ENCODE peak calls at places on chromosomes 13 and 19, in four cellular contexts. D is left lung, H is tibial nerve, N is uterus. T is an unnamed sample.

GRCh38 chr19:8204961-8205360 is 4.2 kb upstream of the CERS4 start:
- DNase-seq in D (peak; percentile 42), H (no peak), N (no peak), T (no peak)

GRCh38 chr19:54341295-54341694 is 2.3 kb upstream of the LILRA4 start:
- DNase-seq in D (no peak), H (no peak), N (no peak), T (no peak)

GRCh38 chr13:62781866-62782265 is 1366.2 kb upstream of the PCDH20 start:
- DNase-seq in D (no peak), H (no peak), N (no peak), T (no peak)

GRCh38 chr19:33290956-33291622 is 11.2 kb downstream of the CEBPA start:
- DNase-seq in D (peak; percentile 83), H (no peak), N (no peak), T (no peak)

GRCh38 chr13:42333613-42334328 is 61.8 kb downstream of the AKAP11 start:
- DNase-seq in D (no peak), H (no peak), N (no peak), T (peak; percentile 55)

GRCh38 chr13:52600666-52601065 is 41.6 kb upstream of the HNRNPA1L2 start:
- DNase-seq in D (no peak), H (no peak), N (no peak), T (no peak)

GRCh38 chr19:12230751-12231733 is 63.6 kb downstream of the ZNF44 start:
- DNase-seq in D (no peak), H (no peak), N (no peak), T (no peak)

GRCh38 chr13:49371943-49372636 is 71.8 kb downstream of the CAB39L start:
- DNase-seq in D (no peak), H (no peak), N (no peak), T (no peak)

GRCh38 chr13:46348976-46349375 is 38.1 kb downstream of the RUBCNL start:
- DNase-seq in D (no peak), H (no peak), N (no peak), T (no peak)

DNA sequence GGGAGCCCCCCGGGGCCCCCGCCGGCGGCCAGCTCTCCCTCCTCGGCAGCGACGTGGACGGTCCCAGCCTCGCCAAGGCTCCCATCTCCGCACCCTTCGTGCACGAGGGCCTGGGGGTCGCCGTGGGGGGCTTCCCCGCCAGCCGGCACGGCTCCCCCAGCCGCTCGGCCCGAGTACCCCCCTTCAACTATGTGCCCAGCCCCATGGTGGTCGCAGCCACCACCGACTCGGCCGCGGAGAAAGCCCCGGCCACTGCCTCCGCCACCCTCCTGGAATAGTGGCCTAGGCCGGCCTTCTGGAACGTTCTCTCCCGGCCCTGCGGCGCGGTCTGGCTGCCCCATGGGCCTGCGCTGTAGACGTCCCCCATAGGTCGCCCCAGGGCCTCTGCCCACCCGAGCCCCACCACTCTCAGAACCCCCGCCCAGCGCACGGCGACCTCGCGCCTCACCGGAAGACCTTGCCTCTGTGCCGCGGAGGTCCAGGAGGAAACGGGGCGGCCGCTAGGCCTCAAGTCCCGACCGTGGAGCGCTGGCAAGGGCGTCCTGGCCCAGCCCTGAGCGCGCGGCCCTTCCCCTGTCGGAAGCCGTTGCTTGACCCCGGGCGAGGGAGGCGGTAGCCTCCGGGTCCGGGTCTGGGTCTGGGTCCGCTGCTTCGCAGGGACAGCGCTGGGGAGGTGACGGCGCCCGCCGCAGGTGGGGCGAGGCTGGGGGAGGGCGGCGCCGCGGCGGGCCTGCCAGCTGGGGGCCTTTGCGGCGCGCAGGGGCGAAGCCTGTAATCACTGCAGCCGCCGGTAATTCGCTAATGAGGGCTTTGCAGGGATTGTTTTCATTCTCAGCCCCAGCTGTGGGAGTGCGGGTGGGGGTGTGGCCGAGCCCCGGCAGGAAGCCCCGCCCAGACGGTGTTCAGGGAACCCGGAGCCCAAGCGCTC is 8.8 kb downstream of the C19orf25 start:
- DNase-seq in D (no peak), H (no peak), N (no peak), T (no peak)
- H3K4me3 ChIP-seq in D (peak overlapping the region; percentile 8), H (peak overlapping the region; percentile 10), N (peak overlapping the region; percentile 35), T (no peak overlapping the region)

DNA sequence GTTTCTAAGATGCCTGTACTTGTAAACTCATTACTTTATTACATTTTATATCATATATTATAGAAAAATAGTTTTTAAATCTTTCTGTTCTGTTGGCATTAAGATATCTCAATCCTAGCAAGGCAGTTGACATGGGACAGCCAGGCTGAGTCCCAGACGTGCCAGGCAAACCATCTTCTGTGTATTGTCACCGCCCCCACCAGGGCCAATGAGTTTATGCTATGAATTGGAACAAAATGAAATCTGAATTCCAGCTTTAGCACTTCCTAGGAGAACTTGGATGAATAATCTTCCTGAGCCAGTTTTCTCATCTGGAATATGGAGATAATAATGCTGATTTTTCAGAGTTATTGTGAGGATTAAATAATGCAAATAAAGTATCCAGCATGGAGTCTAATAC is 79.9 kb upstream of the GSX1 start:
- DNase-seq in D (no peak), H (no peak), N (no peak), T (no peak)
- TF ChIP-seq CTCF in D (no peak), H (peak; percentile 12), N (no peak), T (no peak)

DNA sequence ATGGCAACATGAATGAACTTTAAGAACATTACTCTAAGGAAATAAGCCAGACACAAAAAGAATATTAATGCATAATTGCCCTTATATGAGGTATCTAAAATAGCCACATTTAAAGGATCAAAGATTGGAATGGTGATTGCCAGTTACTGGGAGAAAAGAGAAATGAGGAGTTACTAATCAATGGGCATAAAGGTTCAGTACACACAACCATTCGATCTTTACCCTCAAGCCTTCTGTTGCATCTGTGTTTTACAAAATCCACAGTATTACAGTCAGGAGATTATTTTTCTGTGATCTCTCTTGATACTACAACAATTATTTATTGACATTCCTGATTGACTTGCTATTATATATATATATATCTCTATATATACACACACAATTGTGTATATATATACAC is 310.0 kb upstream of the SLITRK5 start:
- DNase-seq in D (no peak), H (no peak), N (no peak), T (no peak)
- H3K4me3 ChIP-seq in D (no peak overlapping the region), H (no peak overlapping the region), N (no peak overlapping the region), T (no peak overlapping the region)

GRCh38 chr19:40697007-40697406 is 6.6 kb upstream of the NUMBL start:
- DNase-seq in D (no peak), H (no peak), N (no peak), T (no peak)
- TF ChIP-seq CTCF in D (no peak), H (no peak), N (no peak), T (no peak)

GRCh38 chr13:75250526-75251183 is 231.3 kb downstream of the TBC1D4 start:
- DNase-seq in D (no peak), H (no peak), N (no peak), T (no peak)
- H3K4me3 ChIP-seq in D (no peak overlapping the region), H (no peak overlapping the region), N (no peak overlapping the region), T (no peak overlapping the region)

DNA sequence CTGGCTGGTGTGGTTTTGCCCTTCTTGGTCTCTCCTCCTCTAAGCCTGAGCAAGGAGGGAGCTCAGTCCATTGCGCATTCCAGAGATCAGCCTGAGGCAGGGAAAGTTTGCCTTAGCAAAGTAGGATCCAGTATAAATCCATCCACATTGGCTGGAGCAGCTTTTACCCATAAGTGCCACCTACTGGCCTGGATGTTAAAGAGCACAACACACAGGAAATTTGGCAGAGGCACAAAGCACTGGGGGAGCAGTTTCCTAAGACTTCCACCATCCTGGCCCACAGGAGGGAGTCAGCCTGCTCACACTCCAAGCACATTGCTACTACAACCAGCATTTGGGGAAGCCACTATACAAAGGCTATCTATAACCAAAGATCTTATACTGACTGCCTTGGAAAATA is 1124.2 kb downstream of the SLITRK1 start:
- DNase-seq in D (no peak), H (no peak), N (no peak), T (no peak)
- TF ChIP-seq CTCF in D (no peak), H (no peak), N (no peak), T (no peak)